ENCODE peak calls at places on chromosomes 6 and 20, in four cellular contexts. A is K562, N is HepG2, R is SK-N-SH. Q is an unnamed sample.

GRCh38 chr6:25312703-25313102 is 33.5 kb downstream of the CARMIL1 start:
- DNase-seq in N (no peak), A (no peak), R (no peak), Q (peak)

GRCh38 chr6:104531591-104531990 is 328.1 kb downstream of the HACE1 start:
- DNase-seq in N (no peak), R (no peak), A (no peak), Q (no peak)

GRCh38 chr6:85470023-85470410 is 20.1 kb downstream of the NT5E start:
- DNase-seq in A (no peak), N (no peak), R (no peak), Q (no peak)

GRCh38 chr6:148140772-148141557 is 201.7 kb upstream of the SASH1 start:
- DNase-seq in A (no peak), R (no peak), N (peak), Q (no peak)

GRCh38 chr6:16477367-16478149 is 239.2 kb downstream of the GMPR start:
- DNase-seq in N (no peak), R (no peak), A (no peak), Q (no peak)

GRCh38 chr6:28446818-28447511 is 3.7 kb upstream of the ZSCAN23 start:
- DNase-seq in R (peak), N (no peak), A (no peak), Q (no peak)

GRCh38 chr6:166902211-166902755 is 54.1 kb downstream of the RNASET2 start:
- DNase-seq in N (no peak), R (no peak), A (no peak), Q (no peak)

GRCh38 chr20:24691901-24692351 is 222.5 kb downstream of the SYNDIG1 start:
- DNase-seq in R (peak), N (no peak), A (no peak), Q (no peak)

GRCh38 chr6:73030257-73030656 is 195.0 kb downstream of the KHDC1L start:
- DNase-seq in A (no peak), R (no peak), N (no peak), Q (no peak)

GRCh38 chr6:108114861-108115597 is 40.5 kb upstream of the OSTM1 start:
- DNase-seq in R (peak), A (no peak), N (no peak), Q (no peak)

DNA sequence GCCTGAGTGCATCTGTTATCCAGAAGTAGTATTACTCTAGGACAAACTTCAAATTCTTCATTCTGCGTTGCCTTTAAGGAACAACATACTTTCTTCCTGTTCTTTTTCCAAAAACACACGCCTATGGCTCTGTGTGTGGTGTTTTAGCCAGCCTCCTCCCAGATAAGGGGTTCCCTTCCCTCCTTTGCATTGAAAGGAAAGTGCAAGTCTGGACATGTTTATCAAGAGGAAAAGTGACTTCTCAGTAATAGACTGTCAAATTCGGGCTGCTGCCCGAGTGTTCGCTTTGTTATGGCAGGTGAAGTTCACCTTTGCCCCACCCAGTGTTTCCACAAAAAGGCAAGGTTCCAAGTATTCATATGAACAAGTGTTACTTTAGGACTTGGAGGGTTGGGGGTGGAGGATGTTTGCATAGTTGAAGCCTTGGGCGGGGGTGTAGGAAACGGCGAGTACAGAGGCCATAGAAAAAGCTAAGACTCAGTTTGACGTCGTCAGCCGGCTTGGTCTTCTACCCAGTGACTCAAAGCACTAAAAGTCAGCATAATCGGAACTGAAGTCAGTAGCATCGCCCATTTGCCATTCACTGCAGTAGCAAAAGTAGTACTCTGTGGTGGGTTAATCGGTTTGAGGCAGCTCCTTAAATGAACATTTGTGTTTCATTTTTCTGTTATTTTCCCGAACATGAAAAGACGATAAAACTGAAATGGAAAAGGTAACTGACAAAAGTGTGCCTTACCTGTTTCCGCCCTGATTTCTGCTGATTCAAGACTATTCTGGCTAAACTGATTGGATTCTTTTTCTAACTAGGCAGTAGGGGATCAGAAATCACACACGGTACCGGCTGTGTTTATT is 12.5 kb downstream of the PRDM1 start:
- DNase-seq in N (no peak), A (peak), R (no peak), Q (peak)
- TF ChIP-seq ELF1 in N (no peak), A (no peak), R (no peak), Q (no peak)

DNA sequence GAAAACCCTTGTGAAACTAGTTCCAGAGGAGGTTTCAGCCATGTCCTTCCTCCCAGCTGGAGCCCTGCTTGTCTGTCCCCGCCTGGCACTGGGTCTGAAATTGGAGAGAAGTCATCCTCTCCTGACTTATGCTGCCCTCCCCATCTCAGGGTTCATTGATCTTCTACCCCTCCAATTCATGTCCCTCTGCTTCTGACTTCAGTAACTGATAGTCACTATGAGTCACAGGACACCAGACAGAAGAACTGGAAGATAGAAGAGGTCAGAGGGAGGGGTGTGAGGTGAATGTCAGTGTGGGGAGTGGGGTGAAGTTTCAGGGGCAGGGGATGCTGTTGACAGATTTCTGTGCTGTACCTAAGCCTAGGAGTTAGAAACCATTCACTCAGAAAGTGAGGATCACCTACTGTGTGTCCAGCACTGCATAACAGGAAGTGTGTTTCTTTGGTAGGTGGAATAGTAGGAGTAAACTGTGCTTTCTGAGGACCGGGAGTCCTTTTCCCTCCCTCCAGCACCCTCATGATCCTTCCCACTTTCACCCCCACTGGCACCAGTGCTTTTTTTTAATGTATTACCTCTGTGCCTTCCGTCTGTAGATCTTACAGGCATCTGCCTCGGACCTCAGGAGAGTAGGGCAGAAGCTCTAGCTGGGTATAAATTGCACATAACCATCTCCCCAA is 627 bp upstream of the RPP21 start:
- DNase-seq in N (no peak), R (no peak), A (peak), Q (no peak)
- H3K4me3 ChIP-seq in N (peak), R (peak), A (peak), Q (peak)

DNA sequence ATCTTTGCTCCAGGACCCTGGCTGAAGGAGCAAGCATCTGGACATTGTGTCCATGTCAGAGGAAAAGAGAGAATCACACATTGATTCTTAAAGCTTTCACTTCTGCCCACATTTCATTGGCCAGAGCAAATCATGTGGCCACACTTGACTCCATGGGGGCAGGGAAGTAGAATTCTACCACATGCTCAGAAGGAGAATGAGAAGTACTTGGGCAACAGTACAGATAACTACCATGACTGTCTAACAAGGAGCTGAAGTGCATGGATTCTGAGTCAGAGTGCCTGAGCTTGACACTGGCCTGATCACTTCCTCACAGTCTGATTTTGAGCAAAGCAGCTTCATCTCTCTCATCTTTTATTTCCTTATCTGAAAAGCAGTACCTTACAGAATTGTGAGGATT is 38.6 kb downstream of the GHRH start:
- DNase-seq in A (peak), N (no peak), R (no peak), Q (no peak)
- TF ChIP-seq YY1 in A (no peak), N (no peak), R (no peak), Q (no peak)

GRCh38 chr6:71400852-71401251 is 112.2 kb downstream of the OGFRL1 start:
- DNase-seq in R (no peak), A (no peak), N (no peak), Q (no peak)
- TF ChIP-seq ELF1 in R (no peak), A (no peak), N (no peak), Q (no peak)

GRCh38 chr6:18260448-18261106 is 3.8 kb downstream of the DEK start:
- DNase-seq in A (no peak), N (peak), R (no peak), Q (no peak)
- H3K4me3 ChIP-seq in A (no peak), N (no peak), R (no peak), Q (no peak)

DNA sequence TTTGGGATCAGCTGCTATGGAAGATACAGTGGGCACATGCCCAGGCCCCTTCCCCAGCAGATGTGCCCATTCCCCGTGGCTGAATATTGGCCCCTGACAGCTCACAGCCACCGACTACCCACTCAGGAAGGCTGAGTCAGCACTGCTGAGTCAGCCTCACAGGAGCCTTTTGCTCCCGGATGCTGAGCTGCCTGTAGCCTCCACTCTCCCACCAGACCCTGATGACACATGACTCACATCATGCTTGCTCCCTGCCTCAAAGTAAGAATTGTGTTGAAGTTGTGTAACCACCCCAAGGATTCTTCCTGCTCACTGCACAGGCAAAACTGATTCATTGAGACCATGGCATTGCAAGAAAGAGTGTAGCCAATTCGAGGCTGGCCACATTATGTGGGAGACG is 556.8 kb upstream of the CDH4 start:
- DNase-seq in N (no peak), A (peak), R (no peak), Q (no peak)
- TF ChIP-seq YY1 in N (no peak), A (no peak), R (no peak), Q (no peak)

GRCh38 chr20:48816282-48816860 is 11.4 kb downstream of the PREX1 start:
- DNase-seq in A (no peak), N (no peak), R (no peak), Q (no peak)

GRCh38 chr20:48815537-48815936 is 12.3 kb downstream of the PREX1 start:
- DNase-seq in R (no peak), A (no peak), N (no peak), Q (no peak)

GRCh38 chr20:48813930-48814546 is 13.8 kb downstream of the PREX1 start:
- DNase-seq in N (no peak), R (no peak), A (no peak), Q (no peak)

GRCh38 chr20:48813446-48813747 is 14.4 kb downstream of the PREX1 start:
- DNase-seq in N (no peak), A (no peak), R (no peak), Q (no peak)

DNA sequence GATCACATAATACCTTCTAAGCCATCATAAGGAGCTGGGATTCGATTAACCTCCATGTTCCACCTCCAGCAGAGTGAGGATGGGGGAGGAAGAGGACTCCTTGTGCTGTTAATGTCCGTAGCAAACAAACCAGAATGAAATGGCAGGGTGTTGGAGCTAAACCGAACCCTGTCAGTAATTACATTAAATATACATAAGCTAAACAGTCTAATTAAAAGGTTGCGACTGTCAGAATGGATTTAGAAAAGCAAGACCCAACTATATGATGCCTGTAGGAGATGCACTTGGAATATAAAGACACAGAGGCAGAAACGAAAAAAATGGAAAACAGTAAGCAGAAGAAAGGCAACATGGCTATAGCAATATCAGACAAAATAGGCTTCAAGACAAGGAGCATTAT is 13.2 kb downstream of the PREX1 start:
- DNase-seq in R (no peak), N (no peak), A (no peak), Q (no peak)
- TF ChIP-seq ELF1 in R (no peak), N (no peak), A (no peak), Q (no peak)

DNA sequence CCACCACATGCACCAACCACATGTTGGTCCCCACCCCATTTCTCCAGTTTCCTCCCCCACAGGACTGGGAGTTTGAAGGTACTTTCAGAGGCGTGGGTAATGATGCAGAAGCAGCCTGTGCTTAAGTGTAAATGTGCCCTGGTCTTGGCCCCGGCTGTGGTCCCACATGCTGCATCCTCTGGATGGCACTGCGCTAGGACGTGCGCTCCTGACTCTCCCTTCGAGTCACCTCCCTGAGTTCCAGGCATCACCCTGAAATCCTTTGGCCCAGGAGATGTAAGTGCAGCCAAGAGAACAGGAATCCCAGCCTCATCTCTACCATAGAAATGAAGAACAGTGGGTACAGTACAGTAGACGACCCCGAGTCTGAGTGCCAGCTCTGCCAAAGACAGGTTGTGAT is 5.7 kb downstream of the HCK start:
- DNase-seq in R (no peak), N (no peak), A (no peak), Q (no peak)
- H3K4me3 ChIP-seq in R (no peak), N (no peak), A (no peak), Q (no peak)

DNA sequence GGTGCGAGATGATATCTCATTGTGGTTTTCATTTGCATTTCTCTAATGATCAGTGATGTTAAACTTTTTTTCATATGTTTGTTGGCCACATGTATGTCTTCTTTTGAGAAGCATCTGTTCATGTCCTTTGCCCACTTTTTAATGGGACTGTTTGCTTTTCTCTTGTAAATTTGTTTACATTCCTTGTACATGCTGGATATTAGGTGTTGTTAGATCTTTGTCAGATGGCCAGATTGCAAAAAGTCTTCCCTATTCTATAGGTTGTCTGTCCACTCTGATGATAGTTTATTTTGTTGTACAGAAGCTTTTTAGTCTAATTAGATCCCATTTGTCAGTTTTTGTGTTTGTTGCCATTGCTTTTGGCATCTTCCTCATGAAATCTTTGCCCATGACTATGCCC is 172.4 kb downstream of the TBC1D32 start:
- DNase-seq in A (no peak), N (no peak), R (no peak), Q (no peak)
- TF ChIP-seq YY1 in A (no peak), N (no peak), R (no peak), Q (no peak)

Q was measured in HCT116.